ENCODE peak calls at places on chromosomes 7 and 10, in four cellular contexts. I is IMR-90; X is CD4-positive, alpha-beta T cell; H is OCI-LY7. L is an unnamed sample.

GRCh38 chr10:76874151-76874550 is 763.5 kb downstream of the KCNMA1 start:
- DNase-seq in I (no peak), X (no peak), H (no peak), L (no peak)

GRCh38 chr10:24503627-24504320 is 219.9 kb downstream of the ARHGAP21 start:
- DNase-seq in I (peak; percentile 90), X (no peak), H (peak; percentile 26), L (no peak)

GRCh38 chr7:26136831-26137230 is 15.2 kb upstream of the NFE2L3 start:
- DNase-seq in I (no peak), X (no peak), H (no peak), L (no peak)

GRCh38 chr10:99621454-99622246 is 1.4 kb upstream of the SLC25A28 start:
- DNase-seq in I (no peak), X (no peak), H (no peak), L (peak; percentile 68)

GRCh38 chr10:69278446-69278963 is at the start of gene HK1:
- DNase-seq in I (no peak), X (no peak), H (no peak), L (no peak)

GRCh38 chr7:53218730-53219504 is 183.5 kb downstream of the POM121L12 start:
- DNase-seq in I (no peak), X (no peak), H (no peak), L (no peak)

GRCh38 chr7:2934984-2935740 is 91.1 kb upstream of the GNA12 start:
- DNase-seq in I (no peak), X (no peak), H (no peak), L (no peak)

GRCh38 chr10:97598407-97599271 is 9.1 kb downstream of the C10orf62 start:
- DNase-seq in I (no peak), X (no peak), H (no peak), L (no peak)

GRCh38 chr10:70771311-70772194 is 13.6 kb downstream of the TBATA start:
- DNase-seq in I (no peak), X (no peak), H (no peak), L (no peak)

GRCh38 chr10:120371856-120372255 is 85.2 kb upstream of the PLPP4 start:
- DNase-seq in I (no peak), X (no peak), H (no peak), L (no peak)

GRCh38 chr10:16856567-16856966 is 39.3 kb upstream of the RSU1 start:
- DNase-seq in I (no peak), X (no peak), H (no peak), L (no peak)

GRCh38 chr10:129417882-129418281 is 49.2 kb upstream of the MGMT start:
- DNase-seq in I (no peak), X (no peak), H (no peak), L (no peak)
- H3K27ac ChIP-seq in I (no peak overlapping the region), X (no peak overlapping the region), H (no peak overlapping the region), L (no peak overlapping the region)

GRCh38 chr10:636769-637168 is 52.7 kb downstream of the DIP2C start:
- DNase-seq in I (no peak), X (no peak), H (no peak), L (no peak)
- H3K27ac ChIP-seq in I (no peak overlapping the region), X (no peak overlapping the region), H (no peak overlapping the region), L (no peak overlapping the region)

DNA sequence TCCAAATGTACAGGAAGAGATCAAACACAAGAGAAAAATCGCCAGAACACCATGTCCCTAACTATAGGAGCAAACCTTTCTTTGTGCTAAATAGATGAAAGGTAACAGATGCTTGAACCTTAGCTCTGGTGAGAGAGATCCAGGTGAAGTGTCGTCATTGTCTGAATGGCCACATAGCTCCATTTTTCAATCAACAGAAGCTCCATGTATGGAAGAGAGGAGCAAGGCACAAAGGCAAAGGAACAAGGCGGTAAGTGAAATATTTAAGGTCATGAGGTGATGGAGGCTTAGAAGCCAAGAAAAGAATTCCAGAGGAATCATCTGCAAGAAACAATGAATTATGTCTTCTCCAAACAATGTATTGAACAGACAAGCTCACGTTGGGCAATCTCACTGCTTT is 585.1 kb downstream of the GATA3 start:
- DNase-seq in I (no peak), X (no peak), H (no peak), L (no peak)
- H3K27ac ChIP-seq in I (no peak overlapping the region), X (no peak overlapping the region), H (no peak overlapping the region), L (no peak overlapping the region)

GRCh38 chr10:33040436-33040835 is 82.4 kb upstream of the ITGB1 start:
- DNase-seq in I (no peak), X (no peak), H (no peak), L (no peak)
- H3K27ac ChIP-seq in I (no peak overlapping the region), X (no peak overlapping the region), H (no peak overlapping the region), L (no peak overlapping the region)

DNA sequence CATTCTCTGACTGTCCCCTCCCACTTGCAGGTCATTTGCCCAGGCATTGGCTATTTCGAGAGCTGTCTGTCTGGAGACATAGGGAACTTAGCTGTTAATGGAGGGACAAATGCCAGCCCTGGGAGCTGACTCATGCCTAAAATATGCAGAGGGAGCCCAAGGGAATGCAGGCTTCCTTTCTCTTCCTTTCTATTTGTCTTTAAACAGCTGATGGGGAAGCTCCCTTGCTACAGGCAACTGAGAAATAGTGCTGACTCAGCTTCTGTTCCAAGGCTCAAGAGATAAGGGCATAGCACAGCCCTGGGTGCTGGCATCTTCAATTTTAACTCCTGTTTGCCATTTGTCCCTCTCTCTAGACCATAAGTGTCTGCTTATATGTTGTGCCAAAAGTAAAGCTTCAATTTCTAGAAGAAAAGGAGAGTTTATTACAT is 82.7 kb upstream of the C1GALT1 start:
- DNase-seq in I (peak; percentile 83), X (no peak), H (no peak), L (peak; percentile 60)
- H3K27ac ChIP-seq in I (no peak overlapping the region), X (no peak overlapping the region), H (no peak overlapping the region), L (peak overlapping the region; percentile 62)

DNA sequence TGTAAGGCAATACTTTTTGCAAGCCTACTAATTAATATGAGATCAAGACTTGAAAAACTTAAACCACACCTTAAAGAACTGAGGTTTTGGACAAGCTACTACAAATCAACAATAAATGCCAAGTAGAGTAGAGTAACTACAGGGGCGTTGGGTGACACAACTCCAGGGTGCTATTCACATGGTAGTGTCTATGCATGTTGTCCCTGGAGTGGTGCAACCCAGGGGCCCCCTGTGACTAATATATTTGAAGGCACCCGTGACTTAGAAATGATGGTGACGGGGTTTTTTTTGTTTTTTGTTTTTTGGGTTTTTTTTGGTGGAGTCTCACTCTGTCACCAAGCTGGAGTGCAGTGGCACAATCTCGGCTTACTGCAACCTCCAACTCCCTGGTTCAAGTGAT is 106.9 kb downstream of the FAM107B start:
- DNase-seq in I (no peak), X (no peak), H (no peak), L (no peak)
- H3K27ac ChIP-seq in I (no peak overlapping the region), X (no peak overlapping the region), H (no peak overlapping the region), L (no peak overlapping the region)